ENCODE peak calls at places on chromosomes 11 and 22, in five cellular contexts. P is K562, J is HepG2, O is H1, T is HCT116. Y is an unnamed sample.
A peak's percentile ranks its signal among the peaks of the same experiment; 100 is the strongest.

GRCh38 chr11:61598886-61599868 is 18.3 kb upstream of the SYT7 start:
- DNase-seq in P (no peak), O (no peak), T (no peak), J (no peak), Y (no peak)

GRCh38 chr22:26568207-26568706 is 21.7 kb downstream of the TPST2 start:
- DNase-seq in O (peak; percentile 39), J (no peak), P (no peak), T (no peak), Y (peak; percentile 57)

GRCh38 chr22:45318168-45318557 is 8.4 kb downstream of the FAM118A start:
- DNase-seq in T (no peak), P (peak; percentile 23), J (no peak), O (no peak), Y (peak; percentile 97)

GRCh38 chr11:71182791-71183556 is 69.4 kb downstream of the SHANK2 start:
- DNase-seq in J (no peak), P (no peak), O (no peak), T (no peak), Y (no peak)

GRCh38 chr11:7593476-7593875 is 79.7 kb downstream of the PPFIBP2 start:
- DNase-seq in O (no peak), T (no peak), J (no peak), P (no peak), Y (no peak)

GRCh38 chr22:50403701-50404101 is 60.6 kb downstream of the PPP6R2 start:
- DNase-seq in T (no peak), J (no peak), O (no peak), P (no peak), Y (peak; percentile 87)

GRCh38 chr11:3609416-3610265 is 32.2 kb downstream of the ART5 start:
- DNase-seq in J (peak; percentile 13), P (peak; percentile 68), O (no peak), T (peak; percentile 35), Y (peak; percentile 61)

GRCh38 chr22:23845661-23846469 is 7.1 kb upstream of the DERL3 start:
- DNase-seq in J (no peak), P (no peak), O (no peak), T (no peak), Y (no peak)

GRCh38 chr11:73335204-73335923 is 27.3 kb downstream of the ARHGEF17 start:
- DNase-seq in T (peak; percentile 33), P (peak; percentile 87), O (no peak), J (peak; percentile 68), Y (peak; percentile 88)

GRCh38 chr11:73553266-73553665 is 44.6 kb downstream of the FAM168A start:
- DNase-seq in J (no peak), T (no peak), O (no peak), P (no peak), Y (no peak)

GRCh38 chr22:49673048-49673447 is 154.6 kb downstream of the BRD1 start:
- DNase-seq in P (no peak), J (no peak), T (no peak), O (no peak), Y (no peak)

GRCh38 chr22:50182176-50183081 is 3.3 kb upstream of the TRABD start:
- DNase-seq in J (no peak), T (no peak), P (no peak), O (no peak), Y (no peak)

GRCh38 chr11:77475206-77475605 is 1.3 kb upstream of the PAK1 start:
- DNase-seq in T (no peak), J (no peak), P (no peak), O (no peak), Y (no peak)

GRCh38 chr11:48028909-48029685 is 48.7 kb downstream of the PTPRJ start:
- DNase-seq in J (no peak), O (no peak), T (no peak), P (no peak), Y (peak; percentile 63)

GRCh38 chr11:69044111-69045013 is 4.4 kb upstream of the TPCN2 start:
- DNase-seq in T (peak; percentile 68), P (no peak), J (peak; percentile 68), O (peak; percentile 64), Y (peak; percentile 56)

GRCh38 chr22:46003271-46004091 is 26.5 kb upstream of the WNT7B start:
- DNase-seq in J (no peak), T (no peak), O (no peak), P (no peak), Y (no peak)

GRCh38 chr22:50101870-50102565 is 12.2 kb downstream of the MOV10L1 start:
- DNase-seq in T (no peak), P (no peak), J (no peak), O (no peak), Y (no peak)

GRCh38 chr11:2870460-2870859 is 15.1 kb downstream of the CDKN1C start:
- DNase-seq in O (no peak), P (no peak), J (no peak), T (no peak), Y (no peak)

GRCh38 chr11:133982901-133983300 is 26.1 kb upstream of the IGSF9B start:
- DNase-seq in J (no peak), O (no peak), P (no peak), T (no peak), Y (no peak)

GRCh38 chr11:67665537-67666302 is 8.7 kb downstream of the ALDH3B2 start:
- DNase-seq in T (no peak), J (no peak), O (no peak), P (peak; percentile 53), Y (no peak)

GRCh38 chr22:22110548-22111266 is 128.1 kb upstream of the TOP3B start:
- DNase-seq in P (peak; percentile 93), J (no peak), O (no peak), T (peak; percentile 46), Y (peak; percentile 23)

GRCh38 chr11:19953909-19954308 is 206.4 kb downstream of the DBX1 start:
- DNase-seq in O (no peak), T (peak; percentile 24), P (no peak), J (peak; percentile 93), Y (peak; percentile 78)

GRCh38 chr11:3042496-3043314 is 14.5 kb downstream of the CARS1 start:
- DNase-seq in J (no peak), P (no peak), T (no peak), O (no peak), Y (no peak)

GRCh38 chr22:31659246-31659645 is 2.8 kb downstream of the PISD start:
- DNase-seq in T (no peak), O (no peak), J (no peak), P (no peak), Y (no peak)

GRCh38 chr11:72347691-72348090 is 86.6 kb downstream of the CLPB start:
- DNase-seq in T (no peak), O (no peak), J (no peak), P (no peak), Y (no peak)

GRCh38 chr11:121669422-121669821 is 216.7 kb upstream of the SORL1-AS1 start:
- DNase-seq in O (no peak), T (no peak), J (no peak), P (no peak), Y (no peak)

GRCh38 chr11:2090172-2091111 is 48.7 kb downstream of the IGF2 start:
- DNase-seq in T (no peak), O (no peak), J (no peak), P (no peak), Y (no peak)

GRCh38 chr11:73271936-73272679 is at the start of gene P2RY6:
- DNase-seq in J (peak; percentile 75), T (no peak), O (no peak), P (peak; percentile 33), Y (no peak)

GRCh38 chr11:111059726-111060125 is 185.8 kb upstream of the POU2AF2 start:
- DNase-seq in T (no peak), O (no peak), P (no peak), J (no peak), Y (no peak)

GRCh38 chr11:46505741-46506485 is 87.9 kb downstream of the AMBRA1 start:
- DNase-seq in P (no peak), O (no peak), J (no peak), T (no peak), Y (no peak)

DNA sequence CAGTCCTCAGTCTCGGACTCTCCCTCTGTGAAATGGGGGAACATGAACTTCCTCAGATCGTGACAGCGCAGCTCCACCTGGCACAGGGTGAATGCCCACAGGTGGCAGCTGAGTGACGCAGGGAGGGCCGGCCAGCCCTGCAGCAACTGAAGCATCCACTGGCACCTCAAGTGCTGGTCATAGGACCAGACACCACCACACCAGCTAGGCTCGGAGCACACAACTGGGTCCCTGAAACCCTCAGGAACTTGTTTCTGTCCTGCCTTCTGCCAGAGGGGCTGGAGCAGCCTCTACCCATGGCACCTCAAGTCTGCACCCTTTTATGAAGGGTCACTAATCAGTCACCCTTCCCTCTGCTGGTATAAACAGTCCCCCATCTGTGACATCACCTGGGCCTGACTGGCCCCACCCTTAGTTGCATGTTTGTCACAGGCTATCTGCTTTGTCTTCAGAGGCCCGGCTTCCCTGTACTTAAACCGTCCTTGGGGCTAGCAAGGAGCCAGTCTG is 7.4 kb upstream of the CDC42BPG start:
- DNase-seq in P (no peak), T (no peak), J (no peak), O (no peak), Y (no peak)
- H2AFZ ChIP-seq in P (no peak overlapping the region), T (no peak overlapping the region), J (no peak overlapping the region), O (no peak overlapping the region), Y (no peak overlapping the region)

GRCh38 chr22:41638124-41638523 is 17.0 kb downstream of the XRCC6 start:
- DNase-seq in O (no peak), J (no peak), T (no peak), P (no peak), Y (no peak)
- TF ChIP-seq MAX in O (no peak), J (no peak), T (no peak), P (no peak), Y (no peak)

GRCh38 chr22:40178417-40179409 is 988 bp downstream of the TNRC6B start:
- DNase-seq in J (peak; percentile 31), P (no peak), O (no peak), T (no peak), Y (peak; percentile 71)
- H2AFZ ChIP-seq in J (no peak overlapping the region), P (peak overlapping the region; percentile 44), O (no peak overlapping the region), T (no peak overlapping the region), Y (no peak overlapping the region)

GRCh38 chr22:19064354-19065054 is 57.7 kb downstream of the DGCR2 start:
- DNase-seq in P (no peak), J (no peak), T (no peak), O (no peak), Y (no peak)

GRCh38 chr22:19065298-19065859 is 56.8 kb downstream of the DGCR2 start:
- DNase-seq in T (no peak), J (no peak), P (no peak), O (no peak), Y (no peak)

GRCh38 chr22:19066531-19067271 is 55.5 kb downstream of the DGCR2 start:
- DNase-seq in P (no peak), J (no peak), T (no peak), O (no peak), Y (no peak)

GRCh38 chr22:19067696-19068348 is 54.4 kb downstream of the DGCR2 start:
- DNase-seq in T (no peak), J (no peak), O (no peak), P (no peak), Y (no peak)

GRCh38 chr22:19065929-19066328 is 56.3 kb downstream of the DGCR2 start:
- DNase-seq in O (no peak), P (no peak), T (no peak), J (no peak), Y (no peak)
- TF ChIP-seq MAX in O (no peak), P (no peak), T (no peak), J (no peak), Y (no peak)

GRCh38 chr22:34877506-34877905 is 188.5 kb upstream of the ISX start:
- DNase-seq in P (no peak), O (no peak), T (no peak), J (no peak), Y (no peak)
- H2AFZ ChIP-seq in P (no peak overlapping the region), O (no peak overlapping the region), T (no peak overlapping the region), J (no peak overlapping the region), Y (no peak overlapping the region)